ENCODE peak calls at places on chromosome 9, in nine cellular contexts. H is ELF-1; Z is T47D; N is NCI-H460; J is NCI-H1092; I is WERI-Rb-1; B is CD4-positive, alpha-beta memory T cell; W is GM10248; R is EL. L is an unnamed sample.

GRCh38 chr9:90433398-90433890 is 209.2 kb downstream of the DIRAS2 start:
- DNase-seq in B (no peak), J (no peak), R (no peak), H (peak), W (no peak), Z (no peak), I (peak), N (peak), L (peak)

GRCh38 chr9:96217756-96218693 is 84.0 kb downstream of the HSD17B3 start:
- DNase-seq in Z (peak), I (peak), J (peak), R (peak), B (peak), H (peak), N (peak), W (peak), L (peak)

GRCh38 chr9:106799146-106799545 is 63.8 kb upstream of the ZNF462 start:
- DNase-seq in B (no peak), H (no peak), Z (no peak), R (peak), J (no peak), W (no peak), I (no peak), N (peak), L (no peak)

GRCh38 chr9:78115073-78115472 is 83.5 kb upstream of the GNAQ start:
- DNase-seq in H (no peak), R (peak), Z (no peak), B (peak), J (no peak), W (no peak), N (peak), I (no peak), L (peak)

GRCh38 chr9:115952667-115953316 is 200.8 kb upstream of the PAPPA start:
- DNase-seq in Z (no peak), W (no peak), B (no peak), R (peak), N (peak), I (no peak), J (no peak), H (no peak), L (no peak)

GRCh38 chr9:72365525-72366256 is 683 bp upstream of the ZFAND5 start:
- DNase-seq in H (no peak), J (peak), B (peak), N (peak), Z (peak), I (peak), W (peak), R (peak), L (peak)

GRCh38 chr9:32344551-32345182 is 39.8 kb upstream of the ACO1 start:
- DNase-seq in B (no peak), R (peak), Z (no peak), I (no peak), W (no peak), N (no peak), J (no peak), H (peak), L (no peak)

GRCh38 chr9:84839538-84839937 is 170.0 kb downstream of the NTRK2 start:
- DNase-seq in I (no peak), N (no peak), B (no peak), H (peak), W (no peak), J (no peak), R (peak), Z (no peak), L (peak)

GRCh38 chr9:107487521-107488399 is 1.8 kb downstream of the KLF4 start:
- DNase-seq in R (no peak), I (peak), N (peak), J (no peak), W (peak), H (peak), B (peak), Z (no peak), L (peak)

GRCh38 chr9:2655411-2655901 is 33.9 kb downstream of the VLDLR start:
- DNase-seq in I (no peak), W (peak), J (no peak), N (peak), Z (no peak), H (no peak), R (peak), B (peak), L (peak)

GRCh38 chr9:121277518-121278275 is 9.7 kb downstream of the GSN start:
- DNase-seq in I (no peak), B (no peak), W (no peak), Z (no peak), H (no peak), R (peak), N (no peak), J (no peak), L (peak)

GRCh38 chr9:125969868-125970267 is 222.7 kb downstream of the PBX3 start:
- DNase-seq in R (no peak), Z (no peak), N (no peak), H (no peak), W (no peak), B (no peak), I (no peak), J (no peak), L (no peak)

GRCh38 chr9:72386186-72386585 is 21.2 kb upstream of the ZFAND5 start:
- DNase-seq in J (no peak), H (no peak), Z (no peak), W (no peak), I (no peak), B (no peak), N (no peak), R (no peak), L (no peak)

L was measured in cardiac muscle cell.